ENCODE peak calls at places on chromosomes 7 and 10, in seven cellular contexts. L, A, B, X, J, E and T are unnamed samples.

GRCh38 chr10:56537984-56538383 is 176.9 kb upstream of the ZWINT start:
- DNase-seq in L (peak; percentile 97), B (no peak), A (peak; percentile 6), J (no peak), E (no peak), X (no peak), T (no peak)

GRCh38 chr10:63429280-63429679 is 36.5 kb downstream of the JMJD1C start:
- DNase-seq in A (no peak), X (no peak), L (no peak), B (no peak), J (no peak), E (no peak), T (no peak)

GRCh38 chr10:35372329-35372728 is 36.0 kb downstream of the CCNY start:
- DNase-seq in J (no peak), X (no peak), A (peak; percentile 54), B (no peak), E (no peak), L (peak; percentile 84), T (no peak)

GRCh38 chr10:127429601-127430312 is 119.4 kb upstream of the NPS start:
- DNase-seq in A (no peak), L (no peak), X (no peak), J (no peak), E (no peak), B (no peak), T (no peak)

GRCh38 chr7:1851731-1852531 is 181.9 kb downstream of the ELFN1 start:
- DNase-seq in L (no peak), A (no peak), B (no peak), J (no peak), E (no peak), X (no peak), T (peak; percentile 0)

GRCh38 chr7:128665057-128665456 is 7.0 kb upstream of the GARIN1A start:
- DNase-seq in J (no peak), X (no peak), E (no peak), B (no peak), A (no peak), L (no peak), T (no peak)

GRCh38 chr7:91265693-91266066 is 1.4 kb downstream of the FZD1 start:
- DNase-seq in L (peak; percentile 63), E (no peak), B (peak; percentile 39), A (no peak), X (no peak), J (no peak), T (no peak)

GRCh38 chr7:66790219-66790618 is 49.7 kb downstream of the RABGEF1 start:
- DNase-seq in X (no peak), E (no peak), A (no peak), J (no peak), B (no peak), L (no peak), T (no peak)